ENCODE peak calls at places on chromosome 4, in ten cellular contexts. H is T1000; A is endodermal cell; D is activated CD8-positive, alpha-beta memory T cell treated with anti-CD3 and anti-CD28 coated beads for 4 hours; Y is kidney glomerular epithelial cell; U is hepatic stellate cell; B is lower leg skin; C is SHP77 treated with DMSO at 0.1 percent for 48 hours; M is nucleus accumbens; F is EH. T is an unnamed sample.

GRCh38 chr4:17613761-17614415 is 553 bp upstream of the MED28 start:
- DNase-seq in D (no peak), U (peak), A (peak), Y (peak), C (peak), F (peak), M (peak), B (no peak), H (peak), T (peak)

GRCh38 chr4:87521757-87522374 is 7.3 kb downstream of the SPARCL1 start:
- DNase-seq in B (no peak), F (peak), C (no peak), U (no peak), Y (no peak), M (no peak), D (no peak), H (no peak), A (no peak), T (peak)

GRCh38 chr4:60962286-60962685 is 237.8 kb upstream of the ADGRL3 start:
- DNase-seq in M (no peak), F (peak), Y (no peak), U (no peak), B (no peak), D (no peak), A (peak), C (no peak), H (no peak), T (no peak)

GRCh38 chr4:79964020-79964714 is 108.9 kb downstream of the ANTXR2 start:
- DNase-seq in A (no peak), U (no peak), M (no peak), B (no peak), D (no peak), F (no peak), Y (no peak), H (no peak), C (no peak), T (no peak)

GRCh38 chr4:37666625-37667071 is 19.5 kb downstream of the RELL1 start:
- DNase-seq in B (peak), H (peak), Y (peak), F (peak), M (no peak), U (peak), C (no peak), D (no peak), A (no peak), T (peak)

GRCh38 chr4:25663778-25664177 is 8.1 kb downstream of the SLC34A2 start:
- DNase-seq in B (no peak), Y (no peak), A (no peak), D (no peak), M (no peak), F (no peak), C (no peak), H (no peak), U (no peak), T (no peak)

GRCh38 chr4:113106076-113106475 is 56.6 kb downstream of the ANK2 start:
- DNase-seq in M (no peak), A (no peak), B (no peak), U (peak), D (no peak), H (no peak), C (no peak), Y (peak), F (peak), T (peak)

GRCh38 chr4:83618431-83618830 is 82.5 kb downstream of the GPAT3 start:
- DNase-seq in F (peak), U (peak), H (no peak), D (no peak), C (no peak), A (no peak), M (no peak), Y (peak), B (no peak), T (peak)